ENCODE peak calls at places on chromosome 15, in seven cellular contexts. One of them, this sample, is unnamed.

GRCh38 chr15:90191795-90192494 is 9.2 kb upstream of the SEMA4B start:
- DNase-seq in suprapubic skin: peak; percentile 90
- DNase-seq in sigmoid colon: peak; percentile 95
- DNase-seq in HCT116: peak; percentile 16
- DNase-seq in stomach: peak; percentile 85
- DNase-seq in breast epithelium: peak; percentile 81
- DNase-seq in HepG2: peak; percentile 90
- DNase-seq in this sample: no peak

GRCh38 chr15:67915374-67916050 is 75.7 kb upstream of the RNU6-1 start:
- DNase-seq in breast epithelium: peak; percentile 27
- DNase-seq in suprapubic skin: no peak
- DNase-seq in stomach: peak; percentile 92
- DNase-seq in sigmoid colon: peak; percentile 96
- DNase-seq in HCT116: no peak
- DNase-seq in HepG2: peak; percentile 96
- DNase-seq in this sample: no peak

GRCh38 chr15:94324117-94324826 is 92.9 kb downstream of the MCTP2 start:
- DNase-seq in HCT116: peak; percentile 15
- DNase-seq in suprapubic skin: no peak
- DNase-seq in sigmoid colon: peak; percentile 70
- DNase-seq in HepG2: peak; percentile 34
- DNase-seq in stomach: peak; percentile 53
- DNase-seq in breast epithelium: no peak
- DNase-seq in this sample: no peak

GRCh38 chr15:57582080-57582479 is 9.6 kb upstream of the MYZAP start:
- DNase-seq in HepG2: no peak
- DNase-seq in suprapubic skin: no peak
- DNase-seq in breast epithelium: no peak
- DNase-seq in stomach: no peak
- DNase-seq in HCT116: no peak
- DNase-seq in sigmoid colon: no peak
- DNase-seq in this sample: no peak

GRCh38 chr15:69666441-69666882 is 213.8 kb downstream of the RPLP1 start:
- DNase-seq in HepG2: no peak
- DNase-seq in suprapubic skin: no peak
- DNase-seq in sigmoid colon: no peak
- DNase-seq in breast epithelium: no peak
- DNase-seq in stomach: no peak
- DNase-seq in HCT116: no peak
- DNase-seq in this sample: no peak

GRCh38 chr15:38164507-38164906 is 88.1 kb upstream of the SPRED1 start:
- DNase-seq in HepG2: no peak
- DNase-seq in HCT116: no peak
- DNase-seq in breast epithelium: no peak
- DNase-seq in stomach: no peak
- DNase-seq in suprapubic skin: no peak
- DNase-seq in sigmoid colon: no peak
- DNase-seq in this sample: no peak

GRCh38 chr15:85541744-85542143 is 161.3 kb downstream of the AKAP13 start:
- DNase-seq in sigmoid colon: no peak
- DNase-seq in stomach: no peak
- DNase-seq in breast epithelium: no peak
- DNase-seq in HCT116: no peak
- DNase-seq in suprapubic skin: no peak
- DNase-seq in HepG2: no peak
- DNase-seq in this sample: no peak

GRCh38 chr15:82045179-82045891 is 483 bp downstream of the MEX3B start:
- DNase-seq in HCT116: no peak
- DNase-seq in sigmoid colon: peak; percentile 78
- DNase-seq in stomach: no peak
- DNase-seq in breast epithelium: no peak
- DNase-seq in suprapubic skin: peak; percentile 78
- DNase-seq in HepG2: no peak
- DNase-seq in this sample: no peak

GRCh38 chr15:78979456-78980320 is 34.8 kb upstream of the CTSH start:
- DNase-seq in HepG2: peak; percentile 85
- DNase-seq in stomach: peak; percentile 81
- DNase-seq in suprapubic skin: no peak
- DNase-seq in breast epithelium: peak; percentile 70
- DNase-seq in HCT116: peak; percentile 81
- DNase-seq in sigmoid colon: peak; percentile 82
- DNase-seq in this sample: no peak

GRCh38 chr15:46409879-46410278 is 775.0 kb downstream of the SQOR start:
- DNase-seq in suprapubic skin: no peak
- DNase-seq in HepG2: no peak
- DNase-seq in breast epithelium: no peak
- DNase-seq in HCT116: no peak
- DNase-seq in sigmoid colon: no peak
- DNase-seq in stomach: no peak
- DNase-seq in this sample: no peak

GRCh38 chr15:45521596-45522167 is 873 bp downstream of the SLC30A4 start:
- DNase-seq in HCT116: no peak
- DNase-seq in breast epithelium: no peak
- DNase-seq in stomach: no peak
- DNase-seq in suprapubic skin: no peak
- DNase-seq in sigmoid colon: no peak
- DNase-seq in HepG2: peak; percentile 54
- DNase-seq in this sample: no peak

GRCh38 chr15:85333132-85333831 is 47.1 kb upstream of the AKAP13 start:
- DNase-seq in HCT116: no peak
- DNase-seq in suprapubic skin: no peak
- DNase-seq in HepG2: no peak
- DNase-seq in sigmoid colon: no peak
- DNase-seq in stomach: no peak
- DNase-seq in breast epithelium: no peak
- DNase-seq in this sample: no peak

GRCh38 chr15:75348563-75349350 is 1.9 kb downstream of the NEIL1 start:
- DNase-seq in breast epithelium: no peak
- DNase-seq in HCT116: no peak
- DNase-seq in sigmoid colon: no peak
- DNase-seq in stomach: peak; percentile 40
- DNase-seq in HepG2: no peak
- DNase-seq in suprapubic skin: no peak
- DNase-seq in this sample: no peak
- TF ChIP-seq POLR2A in breast epithelium: no peak
- TF ChIP-seq POLR2A in HCT116: no peak
- TF ChIP-seq POLR2A in sigmoid colon: no peak
- TF ChIP-seq POLR2A in stomach: no peak
- TF ChIP-seq POLR2A in HepG2: no peak
- TF ChIP-seq POLR2A in suprapubic skin: no peak
- TF ChIP-seq POLR2A in this sample: no peak

DNA sequence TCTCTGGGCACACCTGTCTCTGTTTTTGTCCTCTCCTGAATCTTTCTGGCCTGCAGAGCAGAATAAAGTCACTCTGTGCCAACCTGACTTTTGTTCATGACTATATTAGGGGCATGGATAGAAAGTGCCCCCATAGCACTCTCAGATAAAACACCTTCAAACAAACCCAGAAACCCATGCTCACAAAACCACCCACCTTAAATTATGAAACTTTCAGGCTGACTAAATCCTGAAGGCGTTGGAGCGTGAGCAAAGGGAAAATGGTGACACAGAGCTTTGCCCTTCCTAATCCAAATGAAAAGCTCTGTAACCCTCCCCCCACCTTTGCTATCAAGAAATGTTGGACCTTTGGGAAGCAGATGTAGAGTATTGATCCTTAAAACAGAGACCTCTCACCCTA is 138.9 kb downstream of the IGF1R start:
- DNase-seq in HCT116: no peak
- DNase-seq in suprapubic skin: no peak
- DNase-seq in breast epithelium: no peak
- DNase-seq in HepG2: no peak
- DNase-seq in stomach: no peak
- DNase-seq in sigmoid colon: no peak
- DNase-seq in this sample: no peak
- H3K4me1 ChIP-seq in HCT116: no peaks in the 10 kb centered on the region
- H3K4me1 ChIP-seq in suprapubic skin: peaks cover 5% of the 10 kb centered on the region
- H3K4me1 ChIP-seq in breast epithelium: peaks cover 4% of the 10 kb centered on the region
- H3K4me1 ChIP-seq in HepG2: peaks cover 60% of the 10 kb centered on the region
- H3K4me1 ChIP-seq in stomach: peaks cover 72% of the 10 kb centered on the region
- H3K4me1 ChIP-seq in sigmoid colon: peaks cover 52% of the 10 kb centered on the region
- H3K4me1 ChIP-seq in this sample: peaks cover 48% of the 10 kb centered on the region

DNA sequence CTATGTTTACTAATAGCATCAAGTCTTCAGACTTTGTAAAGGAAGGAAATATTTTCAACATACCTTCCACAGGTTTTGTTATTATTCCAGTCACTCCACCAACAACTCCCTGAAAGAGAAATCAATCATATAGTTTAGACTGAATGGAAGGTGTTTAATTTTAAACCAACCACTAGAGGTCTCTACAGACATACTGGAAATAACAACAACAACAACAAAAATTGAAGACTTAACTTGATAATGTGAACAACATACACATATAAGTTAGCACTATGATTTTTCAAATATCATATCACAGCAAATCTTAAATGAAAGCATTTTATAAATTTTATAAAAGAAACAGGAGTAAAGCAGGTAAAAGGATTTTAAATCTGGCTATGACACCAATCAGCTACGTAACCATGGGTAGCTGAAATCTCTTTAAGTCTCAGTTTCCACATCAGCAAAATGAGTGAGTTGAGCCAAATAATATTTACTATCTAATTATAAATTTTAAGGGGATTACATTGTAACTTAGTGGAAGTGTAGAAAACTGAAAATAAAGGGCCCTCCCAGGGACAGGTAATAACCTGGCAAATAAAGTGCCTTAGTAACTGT is 188.2 kb downstream of the VPS13C start:
- DNase-seq in sigmoid colon: no peak
- DNase-seq in breast epithelium: no peak
- DNase-seq in suprapubic skin: no peak
- DNase-seq in stomach: no peak
- DNase-seq in HepG2: peak; percentile 13
- DNase-seq in HCT116: peak; percentile 12
- DNase-seq in this sample: no peak
- TF ChIP-seq POLR2AphosphoS5 in sigmoid colon: no peak
- TF ChIP-seq POLR2AphosphoS5 in breast epithelium: no peak
- TF ChIP-seq POLR2AphosphoS5 in suprapubic skin: no peak
- TF ChIP-seq POLR2AphosphoS5 in stomach: no peak
- TF ChIP-seq POLR2AphosphoS5 in HepG2: no peak
- TF ChIP-seq POLR2AphosphoS5 in HCT116: no peak
- TF ChIP-seq POLR2AphosphoS5 in this sample: no peak

DNA sequence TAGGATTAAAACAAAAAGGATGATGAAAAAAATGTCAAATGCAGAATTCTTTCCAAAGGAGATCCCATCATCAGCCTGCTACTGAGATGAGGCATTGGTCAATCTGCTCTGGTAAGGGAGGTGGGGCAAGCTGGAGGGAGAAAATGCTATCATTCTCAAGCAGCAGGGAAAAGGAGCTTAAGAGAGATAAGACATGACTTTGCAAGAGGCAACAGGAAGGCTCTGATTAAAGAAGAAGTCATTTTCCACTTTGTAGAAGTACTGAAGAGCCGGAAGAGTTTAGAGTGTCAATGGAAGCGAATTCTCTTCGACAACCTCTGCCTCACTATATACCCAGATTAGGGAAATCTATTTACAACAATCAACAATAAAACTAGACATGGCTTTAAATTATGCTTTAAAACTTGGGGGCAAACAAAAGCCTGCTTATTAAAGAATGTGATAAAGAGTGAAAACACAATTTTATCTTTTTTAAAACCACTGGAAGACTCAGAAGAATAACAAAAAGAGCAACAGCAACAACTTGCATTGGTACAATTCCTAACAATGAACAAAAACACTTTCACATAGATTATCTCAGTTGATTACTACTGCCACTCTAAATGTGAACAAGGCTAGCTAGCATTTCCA is 81.8 kb upstream of the NANOGP8 start:
- DNase-seq in breast epithelium: no peak
- DNase-seq in HCT116: no peak
- DNase-seq in HepG2: no peak
- DNase-seq in sigmoid colon: no peak
- DNase-seq in stomach: no peak
- DNase-seq in suprapubic skin: no peak
- DNase-seq in this sample: no peak
- TF ChIP-seq POLR2A in breast epithelium: no peak
- TF ChIP-seq POLR2A in HCT116: no peak
- TF ChIP-seq POLR2A in HepG2: no peak
- TF ChIP-seq POLR2A in sigmoid colon: no peak
- TF ChIP-seq POLR2A in stomach: no peak
- TF ChIP-seq POLR2A in suprapubic skin: no peak
- TF ChIP-seq POLR2A in this sample: no peak

GRCh38 chr15:77420610-77421369 is at the start of gene HMG20A:
- DNase-seq in stomach: peak; percentile 45
- DNase-seq in suprapubic skin: no peak
- DNase-seq in sigmoid colon: peak; percentile 80
- DNase-seq in HCT116: peak; percentile 86
- DNase-seq in HepG2: peak; percentile 80
- DNase-seq in breast epithelium: peak; percentile 36
- DNase-seq in this sample: no peak

GRCh38 chr15:77426377-77426776 is 5.7 kb downstream of the HMG20A start:
- DNase-seq in sigmoid colon: no peak
- DNase-seq in HepG2: no peak
- DNase-seq in HCT116: no peak
- DNase-seq in breast epithelium: no peak
- DNase-seq in stomach: no peak
- DNase-seq in suprapubic skin: no peak
- DNase-seq in this sample: no peak

GRCh38 chr15:77426871-77427270 is 6.2 kb downstream of the HMG20A start:
- DNase-seq in sigmoid colon: no peak
- DNase-seq in HCT116: no peak
- DNase-seq in HepG2: no peak
- DNase-seq in suprapubic skin: no peak
- DNase-seq in breast epithelium: no peak
- DNase-seq in stomach: no peak
- DNase-seq in this sample: no peak

GRCh38 chr15:77421370-77421700 is 647 bp downstream of the HMG20A start:
- DNase-seq in HCT116: no peak
- DNase-seq in sigmoid colon: no peak
- DNase-seq in HepG2: peak; percentile 15
- DNase-seq in breast epithelium: no peak
- DNase-seq in suprapubic skin: no peak
- DNase-seq in stomach: no peak
- DNase-seq in this sample: no peak

GRCh38 chr15:77425104-77425503 is 4.4 kb downstream of the HMG20A start:
- DNase-seq in HepG2: peak; percentile 48
- DNase-seq in stomach: no peak
- DNase-seq in suprapubic skin: no peak
- DNase-seq in breast epithelium: no peak
- DNase-seq in sigmoid colon: no peak
- DNase-seq in HCT116: no peak
- DNase-seq in this sample: no peak
- H3K4me1 ChIP-seq in HepG2: peaks cover 42% of the 10 kb centered on the region
- H3K4me1 ChIP-seq in stomach: peaks cover 51% of the 10 kb centered on the region
- H3K4me1 ChIP-seq in suprapubic skin: peaks cover 25% of the 10 kb centered on the region
- H3K4me1 ChIP-seq in breast epithelium: no peaks in the 10 kb centered on the region
- H3K4me1 ChIP-seq in sigmoid colon: peaks cover 27% of the 10 kb centered on the region
- H3K4me1 ChIP-seq in HCT116: peaks cover 6% of the 10 kb centered on the region
- H3K4me1 ChIP-seq in this sample: peaks cover 41% of the 10 kb centered on the region

DNA sequence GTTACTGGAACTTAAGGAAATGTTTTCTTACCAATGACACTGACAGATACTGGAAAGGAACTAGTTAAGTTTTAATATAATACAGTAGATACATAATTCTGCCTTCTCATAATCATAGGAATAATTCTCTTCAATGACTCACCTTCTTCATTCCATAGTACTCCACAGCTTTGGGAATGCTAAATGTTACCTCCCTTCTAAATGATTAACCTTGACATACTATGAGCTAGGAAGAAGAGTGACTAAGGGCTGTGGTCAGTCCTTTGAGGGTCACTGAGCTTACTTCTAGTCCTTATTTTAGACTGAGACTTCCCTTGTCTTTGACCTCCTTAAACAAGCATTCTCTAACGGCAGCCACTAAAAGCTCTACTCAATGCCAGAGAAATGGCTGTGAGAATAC is 69.6 kb upstream of the PPIB start:
- DNase-seq in stomach: no peak
- DNase-seq in suprapubic skin: no peak
- DNase-seq in HepG2: peak; percentile 10
- DNase-seq in breast epithelium: no peak
- DNase-seq in sigmoid colon: no peak
- DNase-seq in HCT116: no peak
- DNase-seq in this sample: no peak
- TF ChIP-seq POLR2AphosphoS5 in stomach: no peak
- TF ChIP-seq POLR2AphosphoS5 in suprapubic skin: no peak
- TF ChIP-seq POLR2AphosphoS5 in HepG2: no peak
- TF ChIP-seq POLR2AphosphoS5 in breast epithelium: no peak
- TF ChIP-seq POLR2AphosphoS5 in sigmoid colon: no peak
- TF ChIP-seq POLR2AphosphoS5 in HCT116: no peak
- TF ChIP-seq POLR2AphosphoS5 in this sample: no peak

This sample was measured in esophagus muscularis mucosa.